ENCODE peak calls at places on chromosomes 3 and 15, in four cellular contexts. X is thoracic aorta, L is ascending aorta, Z is PC-9. U is an unnamed sample.
A peak's percentile ranks its signal among the peaks of the same experiment; 100 is the strongest.

GRCh38 chr3:135970500-135971116 is 5.1 kb downstream of the PPP2R3A start:
- DNase-seq in L (no peak), X (no peak), Z (no peak), U (no peak)

GRCh38 chr15:60000113-60000823 is 3.8 kb upstream of the FOXB1 start:
- DNase-seq in L (no peak), X (no peak), Z (no peak), U (no peak)

GRCh38 chr3:1348547-1348946 is 255.7 kb downstream of the CNTN6 start:
- DNase-seq in L (no peak), X (no peak), Z (no peak), U (no peak)

GRCh38 chr15:50764331-50765201 is 940 bp downstream of the SPPL2A start:
- DNase-seq in Z (no peak), X (no peak), L (no peak), U (no peak)

GRCh38 chr3:188052229-188052965 is 101.6 kb upstream of the LPP start:
- DNase-seq in L (peak; percentile 86), X (peak; percentile 79), Z (no peak), U (peak; percentile 80)

GRCh38 chr3:354433-354832 is 157.9 kb downstream of the CHL1 start:
- DNase-seq in L (no peak), Z (peak; percentile 20), X (no peak), U (no peak)

GRCh38 chr3:9600597-9600996 is 47.0 kb upstream of the LHFPL4 start:
- DNase-seq in Z (peak; percentile 33), L (no peak), X (no peak), U (no peak)

GRCh38 chr3:115525726-115526125 is 97.6 kb upstream of the GAP43 start:
- DNase-seq in L (no peak), Z (no peak), X (no peak), U (no peak)

GRCh38 chr15:89460048-89460447 is 36.3 kb downstream of the RHCG start:
- DNase-seq in Z (no peak), X (no peak), L (no peak), U (no peak)

GRCh38 chr15:89459271-89460038 is 36.9 kb downstream of the RHCG start:
- DNase-seq in Z (no peak), X (no peak), L (no peak), U (no peak)

GRCh38 chr15:89462198-89462912 is 34.0 kb downstream of the RHCG start:
- DNase-seq in Z (no peak), X (no peak), L (no peak), U (no peak)

GRCh38 chr15:89461386-89461785 is 35.0 kb downstream of the RHCG start:
- DNase-seq in L (no peak), X (no peak), Z (no peak), U (no peak)

GRCh38 chr15:89463113-89463512 is 33.3 kb downstream of the RHCG start:
- DNase-seq in X (no peak), Z (no peak), L (no peak), U (no peak)
- H3K4me1 ChIP-seq in X (no peaks in the 10 kb centered on the region), Z (peaks cover 12% of the 10 kb centered on the region), L (no peaks in the 10 kb centered on the region), U (no peaks in the 10 kb centered on the region)

DNA sequence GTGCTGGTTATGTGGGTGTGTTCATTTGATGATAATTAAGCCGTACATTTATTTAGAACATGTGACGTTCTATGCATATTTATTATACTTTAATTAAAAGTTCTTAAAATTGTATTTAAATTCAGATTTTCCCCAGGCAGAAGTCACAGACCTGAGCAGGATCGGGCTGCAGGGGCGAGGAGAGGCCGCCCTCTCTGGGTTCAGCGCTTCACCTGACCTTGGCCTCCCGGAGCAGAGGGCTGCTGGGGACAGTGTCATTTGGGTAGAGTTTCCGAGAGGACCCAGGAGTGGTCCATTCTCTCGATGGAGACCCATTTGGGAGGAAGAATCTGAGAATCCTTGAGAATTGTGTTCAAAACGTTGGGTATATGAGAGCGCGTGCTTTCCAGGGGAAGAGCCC is 12.0 kb upstream of the TOPBP1 start:
- DNase-seq in L (no peak), X (no peak), Z (no peak), U (no peak)
- H3K4me3 ChIP-seq in L (no peak overlapping the region), X (no peak overlapping the region), Z (no peak overlapping the region), U (no peak overlapping the region)

GRCh38 chr15:31301687-31301990 is 25.0 kb upstream of the KLF13 start:
- DNase-seq in L (no peak), X (no peak), Z (no peak), U (no peak)
- H3K4me1 ChIP-seq in L (no peaks in the 10 kb centered on the region), X (no peaks in the 10 kb centered on the region), Z (no peaks in the 10 kb centered on the region), U (peaks cover 58% of the 10 kb centered on the region)

DNA sequence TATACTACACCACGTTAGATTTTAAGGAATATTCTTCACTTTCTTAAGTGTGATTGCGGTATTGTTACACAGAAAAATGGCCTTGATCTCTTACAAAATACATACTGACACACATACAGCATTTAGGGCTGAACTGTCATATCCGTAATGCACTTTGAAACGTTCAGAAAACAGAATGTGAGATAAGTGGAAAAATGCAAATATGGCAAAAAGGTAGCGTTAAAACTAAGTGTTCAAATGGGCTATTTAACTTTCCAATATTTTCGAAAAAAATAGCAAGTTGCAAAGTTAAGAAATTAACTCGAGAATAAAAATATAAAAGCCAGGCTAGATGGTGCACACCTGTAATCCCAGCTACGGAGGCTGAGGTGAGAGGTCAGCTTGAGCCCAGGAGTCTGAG is 1.7 kb downstream of the ZNF280D start:
- DNase-seq in L (no peak), Z (no peak), X (no peak), U (no peak)
- H3K4me3 ChIP-seq in L (peak overlapping the region; percentile 94), Z (peak overlapping the region; percentile 88), X (peak overlapping the region; percentile 75), U (peak overlapping the region; percentile 80)

DNA sequence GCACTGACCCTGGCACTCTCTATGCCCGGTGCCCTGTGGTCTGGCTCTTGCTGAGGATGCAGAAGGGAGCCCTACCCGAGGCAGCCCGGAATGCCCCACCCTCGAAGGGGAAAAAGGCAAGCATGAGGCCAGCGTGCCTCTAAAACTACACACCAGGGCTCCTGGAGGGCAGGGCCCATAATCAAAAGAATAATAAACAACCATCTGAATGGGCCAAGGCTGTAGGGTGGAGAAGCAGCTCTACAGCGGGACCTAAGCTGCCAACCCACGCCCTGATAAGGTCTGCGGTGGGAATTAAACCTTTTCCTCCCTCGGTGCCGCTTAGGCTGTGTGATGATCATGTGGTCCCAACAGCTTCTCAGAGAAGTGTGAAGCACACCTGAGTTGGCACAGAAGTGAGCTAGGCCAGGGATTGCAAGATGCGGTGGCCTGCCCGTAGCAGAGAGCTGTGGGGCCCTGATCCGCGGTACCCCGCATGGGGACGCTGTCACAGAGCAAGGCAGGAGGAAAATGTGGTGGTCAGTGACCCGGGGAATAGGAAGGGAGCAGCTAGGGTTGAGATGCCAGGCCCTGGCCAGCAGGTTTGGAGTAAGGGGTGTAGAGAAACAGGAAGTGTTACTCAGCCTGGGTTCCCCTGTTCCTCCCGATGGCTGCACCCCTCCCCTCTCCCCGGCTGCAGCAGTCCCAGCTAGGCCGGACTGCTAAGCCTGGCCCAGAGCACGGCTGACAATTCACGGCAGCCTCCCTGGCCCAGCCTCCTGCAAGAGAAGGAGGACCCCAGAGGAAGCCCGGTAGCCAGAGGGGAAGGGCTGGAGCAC is 1.1 kb upstream of the C15orf62 start:
- DNase-seq in X (no peak), L (no peak), Z (no peak), U (no peak)
- H3K4me1 ChIP-seq in X (peaks cover 19% of the 10 kb centered on the region), L (peaks cover 16% of the 10 kb centered on the region), Z (peaks cover 58% of the 10 kb centered on the region), U (peaks cover 84% of the 10 kb centered on the region)

GRCh38 chr3:171824076-171824475 is 13.8 kb upstream of the PLD1 start:
- DNase-seq in Z (no peak), X (no peak), L (no peak), U (no peak)

GRCh38 chr3:171825222-171825828 is 15.0 kb upstream of the PLD1 start:
- DNase-seq in X (no peak), Z (no peak), L (no peak), U (no peak)

GRCh38 chr3:171822707-171823106 is 12.4 kb upstream of the PLD1 start:
- DNase-seq in Z (no peak), L (no peak), X (no peak), U (no peak)

GRCh38 chr3:171827385-171827784 is 15.8 kb upstream of the TMEM212 start:
- DNase-seq in X (no peak), L (no peak), Z (no peak), U (no peak)

GRCh38 chr3:171824824-171825221 is 14.5 kb upstream of the PLD1 start:
- DNase-seq in X (no peak), L (no peak), Z (no peak), U (no peak)
- H3K4me3 ChIP-seq in X (no peak overlapping the region), L (no peak overlapping the region), Z (peak overlapping the region; percentile 28), U (no peak overlapping the region)

GRCh38 chr15:101244039-101244781 is 7.6 kb downstream of the CHSY1 start:
- DNase-seq in Z (no peak), L (no peak), X (no peak), U (no peak)

GRCh38 chr15:101244889-101245668 is 6.8 kb downstream of the CHSY1 start:
- DNase-seq in L (no peak), Z (no peak), X (no peak), U (no peak)

GRCh38 chr15:101248274-101248673 is 3.6 kb downstream of the CHSY1 start:
- DNase-seq in Z (no peak), X (no peak), L (no peak), U (no peak)

GRCh38 chr15:101246824-101247745 is 4.8 kb downstream of the CHSY1 start:
- DNase-seq in L (no peak), X (no peak), Z (no peak), U (no peak)

DNA sequence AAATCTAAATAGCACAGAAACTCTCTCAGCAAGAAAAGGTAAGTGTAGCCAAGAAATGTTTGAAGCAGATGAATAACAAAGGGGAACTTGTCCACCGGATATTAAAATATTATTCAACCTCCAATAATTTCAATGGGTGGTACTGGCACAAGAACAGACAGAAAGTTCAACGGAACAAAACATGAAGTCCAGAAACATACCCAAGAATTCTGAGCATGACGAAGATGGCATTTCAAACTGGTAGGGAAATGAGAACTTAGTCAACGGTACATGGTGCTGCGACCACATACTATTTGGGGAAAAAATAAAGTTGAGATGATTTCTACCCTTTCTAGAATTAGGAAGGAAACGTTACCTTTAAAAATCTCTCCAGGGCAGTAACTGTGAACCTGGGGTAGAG is 5.5 kb downstream of the CHSY1 start:
- DNase-seq in L (no peak), X (no peak), Z (no peak), U (no peak)
- H3K4me1 ChIP-seq in L (peaks cover 73% of the 10 kb centered on the region), X (peaks cover 62% of the 10 kb centered on the region), Z (peaks cover 11% of the 10 kb centered on the region), U (peaks cover 84% of the 10 kb centered on the region)

U was measured in suprapubic skin.